ENCODE peak calls at places on chromosomes 4 and X, in eight cellular contexts. W, F, D, Y, C, M, T and H are unnamed samples.

GRCh38 chrX:45134303-45134702 is 66.4 kb downstream of the DIPK2B start:
- DNase-seq in W (no peak), F (no peak), D (no peak), Y (no peak), C (no peak), M (no peak), T (no peak), H (no peak)

GRCh38 chr4:156294577-156294976 is 340.9 kb upstream of the CTSO start:
- DNase-seq in W (no peak), F (peak), D (peak), Y (no peak), C (no peak), M (no peak), T (peak), H (no peak)

GRCh38 chr4:122830392-122831095 is 3.9 kb downstream of the FGF2 start:
- DNase-seq in W (no peak), F (no peak), D (no peak), Y (no peak), C (no peak), M (no peak), T (no peak), H (no peak)

GRCh38 chr4:55326629-55327028 is 19.4 kb upstream of the SRD5A3 start:
- DNase-seq in W (no peak), F (no peak), D (no peak), Y (no peak), C (no peak), M (no peak), T (no peak), H (no peak)

GRCh38 chrX:47649302-47649701 is 1.1 kb downstream of the ELK1 start:
- DNase-seq in W (no peak), F (no peak), D (no peak), Y (no peak), C (no peak), M (no peak), T (no peak), H (no peak)

GRCh38 chr4:19300213-19300612 is 951.5 kb upstream of the SLIT2 start:
- DNase-seq in W (no peak), F (no peak), D (no peak), Y (no peak), C (no peak), M (no peak), T (no peak), H (no peak)

GRCh38 chrX:23742174-23742692 is 843 bp downstream of the ACOT9 start:
- DNase-seq in W (peak), F (peak), D (peak), Y (no peak), C (peak), M (peak), T (no peak), H (peak)

GRCh38 chr4:5965225-5965624 is 53.0 kb downstream of the C4orf50 start:
- DNase-seq in W (no peak), F (no peak), D (no peak), Y (no peak), C (no peak), M (no peak), T (no peak), H (no peak)

GRCh38 chr4:15479089-15479912 is 9.6 kb downstream of the CC2D2A start:
- DNase-seq in W (peak), F (peak), D (peak), Y (peak), C (peak), M (no peak), T (peak), H (peak)
- H3K4me3 ChIP-seq in W (peak), F (peak), D (peak), Y (peak), C (peak), M (peak), T (peak), H (no peak)

GRCh38 chrX:40502688-40503087 is 78.1 kb upstream of the ATP6AP2 start:
- DNase-seq in W (no peak), F (no peak), D (no peak), Y (no peak), C (no peak), M (no peak), T (no peak), H (no peak)

GRCh38 chrX:40508560-40508959 is 72.2 kb upstream of the ATP6AP2 start:
- DNase-seq in W (no peak), F (no peak), D (no peak), Y (no peak), C (no peak), M (no peak), T (no peak), H (no peak)

GRCh38 chrX:40501456-40501855 is 79.3 kb upstream of the ATP6AP2 start:
- DNase-seq in W (no peak), F (no peak), D (no peak), Y (no peak), C (no peak), M (no peak), T (no peak), H (no peak)

GRCh38 chrX:40503094-40503493 is 77.7 kb upstream of the ATP6AP2 start:
- DNase-seq in W (no peak), F (no peak), D (no peak), Y (no peak), C (no peak), M (no peak), T (no peak), H (no peak)

DNA sequence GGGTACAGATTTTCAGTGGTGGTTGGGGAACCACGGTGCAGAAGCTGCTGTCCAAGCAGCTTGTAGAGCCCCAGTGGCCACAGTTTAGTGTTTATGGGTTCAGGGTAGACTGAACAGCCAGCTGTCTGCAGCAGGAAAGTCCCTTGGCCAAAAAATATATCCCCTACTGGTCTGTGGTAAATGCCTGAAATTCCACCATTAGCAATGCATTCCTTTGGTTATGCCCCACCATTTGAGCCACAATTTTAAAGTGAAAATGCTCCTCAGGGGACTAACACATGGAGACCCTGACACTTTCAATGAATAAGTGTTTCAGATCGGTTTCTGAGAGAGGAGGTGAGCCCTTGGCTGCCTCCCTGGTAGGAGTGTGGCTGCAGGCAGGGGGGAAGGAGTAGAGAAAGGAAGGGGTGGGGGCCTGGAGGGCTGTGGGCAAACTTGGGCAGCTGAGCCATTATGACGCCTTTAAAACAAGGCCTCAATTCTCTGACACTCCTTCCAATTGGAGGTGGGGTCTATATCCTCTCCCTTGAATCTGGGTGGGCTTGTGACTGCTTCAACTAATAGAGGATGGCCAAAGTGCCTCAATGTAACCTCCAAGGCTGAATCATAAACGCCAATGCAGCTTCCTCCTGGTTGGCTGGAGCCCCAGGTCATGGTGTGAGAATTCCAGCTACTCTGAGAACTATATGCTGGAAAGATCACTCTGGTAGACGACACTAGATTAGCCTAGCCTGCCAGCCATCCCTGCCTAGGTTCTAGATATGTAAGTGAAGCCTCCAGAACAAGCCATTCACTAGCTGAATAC is 75.8 kb upstream of the ATP6AP2 start:
- DNase-seq in W (no peak), F (peak), D (no peak), Y (no peak), C (no peak), M (no peak), T (peak), H (no peak)
- H3K27ac ChIP-seq in W (peak), F (peak), D (no peak), Y (no peak), C (no peak), M (no peak), T (peak), H (no peak)

DNA sequence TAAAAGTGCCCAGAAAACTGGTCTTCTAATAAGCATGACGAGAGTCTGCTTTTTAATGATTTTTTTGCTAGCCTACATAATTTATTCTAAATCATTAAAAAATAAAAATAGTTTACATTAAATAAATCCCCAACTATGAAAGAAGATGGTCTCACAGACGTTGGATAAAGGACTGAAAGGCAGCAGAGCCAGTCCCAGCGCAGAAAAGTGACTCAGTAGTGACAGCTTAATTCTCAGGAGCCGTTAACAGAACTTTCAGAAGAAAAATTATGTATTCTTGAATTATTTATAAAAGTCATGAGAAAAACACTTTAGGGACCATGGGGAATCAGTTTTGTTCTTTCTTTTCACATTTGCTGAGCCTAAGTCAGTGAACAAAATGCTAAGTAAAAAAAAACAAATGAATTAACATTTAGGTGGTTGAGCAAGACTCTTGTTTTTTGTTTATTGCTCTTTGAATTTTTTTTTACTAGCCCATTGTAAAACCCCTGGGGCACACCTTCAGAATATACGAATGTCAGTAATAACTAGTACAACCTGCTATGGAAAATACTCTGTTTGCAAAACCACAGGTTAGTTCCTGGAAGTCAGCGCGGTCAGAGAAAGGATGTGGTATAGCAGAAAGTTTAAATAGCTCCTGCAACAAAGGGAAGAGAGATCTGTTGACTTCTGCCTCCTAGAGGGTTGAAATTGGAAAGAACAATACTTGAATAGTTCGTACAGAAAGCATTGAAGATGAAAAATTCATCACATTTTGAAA is 50.4 kb upstream of the CCDC160 start:
- DNase-seq in W (no peak), F (no peak), D (peak), Y (no peak), C (no peak), M (peak), T (no peak), H (no peak)
- TF ChIP-seq CTCF in W (no peak), F (no peak), D (no peak), Y (no peak), C (no peak), M (no peak), T (no peak), H (no peak)

GRCh38 chr4:119627267-119628190 is 1.1 kb downstream of the PDE5A start:
- DNase-seq in W (peak), F (peak), D (peak), Y (peak), C (peak), M (peak), T (peak), H (peak)

GRCh38 chr4:119626420-119626819 is 2.2 kb downstream of the PDE5A start:
- DNase-seq in W (no peak), F (no peak), D (no peak), Y (no peak), C (peak), M (no peak), T (no peak), H (no peak)

GRCh38 chr4:119628281-119629141 is at the start of gene PDE5A:
- DNase-seq in W (peak), F (peak), D (peak), Y (peak), C (peak), M (peak), T (peak), H (peak)

GRCh38 chr4:119629142-119629471 is 503 bp upstream of the PDE5A start:
- DNase-seq in W (no peak), F (no peak), D (no peak), Y (no peak), C (no peak), M (no peak), T (no peak), H (no peak)

GRCh38 chr4:119626943-119627266 is 1.7 kb downstream of the PDE5A start:
- DNase-seq in W (no peak), F (no peak), D (no peak), Y (no peak), C (no peak), M (no peak), T (no peak), H (no peak)
- H3K4me3 ChIP-seq in W (peak), F (peak), D (peak), Y (peak), C (peak), M (peak), T (peak), H (peak)

GRCh38 chrX:18887177-18887820 is 96.6 kb downstream of the PHKA2 start:
- DNase-seq in W (no peak), F (no peak), D (no peak), Y (peak), C (no peak), M (peak), T (no peak), H (peak)
- H3K27ac ChIP-seq in W (peak), F (no peak), D (no peak), Y (peak), C (peak), M (peak), T (no peak), H (peak)

GRCh38 chr4:98528882-98529281 is 129.5 kb downstream of the TSPAN5 start:
- DNase-seq in W (no peak), F (no peak), D (no peak), Y (no peak), C (no peak), M (no peak), T (no peak), H (no peak)
- TF ChIP-seq CTCF in W (no peak), F (no peak), D (no peak), Y (no peak), C (no peak), M (no peak), T (no peak), H (no peak)

GRCh38 chr4:6962211-6963041 is 52.8 kb downstream of the TBC1D14 start:
- DNase-seq in W (no peak), F (no peak), D (peak), Y (peak), C (no peak), M (no peak), T (no peak), H (no peak)

GRCh38 chr4:6967846-6968340 is 58.3 kb downstream of the TBC1D14 start:
- DNase-seq in W (no peak), F (no peak), D (no peak), Y (no peak), C (no peak), M (no peak), T (no peak), H (no peak)

GRCh38 chr4:6968496-6968895 is 58.9 kb downstream of the TBC1D14 start:
- DNase-seq in W (no peak), F (no peak), D (no peak), Y (no peak), C (no peak), M (no peak), T (no peak), H (no peak)

GRCh38 chr4:6963139-6963611 is 53.5 kb downstream of the TBC1D14 start:
- DNase-seq in W (no peak), F (peak), D (no peak), Y (peak), C (no peak), M (no peak), T (no peak), H (no peak)

GRCh38 chr4:6965329-6965728 is 55.7 kb downstream of the TBC1D14 start:
- DNase-seq in W (no peak), F (no peak), D (no peak), Y (no peak), C (no peak), M (no peak), T (no peak), H (no peak)
- H3K4me3 ChIP-seq in W (no peak), F (no peak), D (no peak), Y (no peak), C (no peak), M (no peak), T (no peak), H (no peak)

GRCh38 chrX:96407981-96408380 is 276.7 kb upstream of the DIAPH2 start:
- DNase-seq in W (no peak), F (no peak), D (no peak), Y (no peak), C (no peak), M (no peak), T (no peak), H (no peak)
- H3K27ac ChIP-seq in W (peak), F (no peak), D (no peak), Y (no peak), C (no peak), M (peak), T (no peak), H (peak)

GRCh38 chr4:109658871-109659410 is 44.3 kb downstream of the CASP6 start:
- DNase-seq in W (no peak), F (no peak), D (no peak), Y (no peak), C (no peak), M (no peak), T (no peak), H (no peak)
- TF ChIP-seq CTCF in W (peak), F (no peak), D (no peak), Y (peak), C (no peak), M (no peak), T (peak), H (no peak)